ENCODE peak calls at places on chromosomes 16 and 17, in seven cellular contexts. I is SK-N-SH, O is K562, Q is GM12878, N is H1, E is HepG2, U is GM12891. V is an unnamed sample.

GRCh38 chr16:20369452-20370054 is 17.0 kb upstream of the UMOD start:
- DNase-seq in N (no peak), O (no peak), I (no peak), Q (no peak), E (no peak), U (no peak), V (no peak)

GRCh38 chr16:3731126-3731935 is 14.0 kb upstream of the TRAP1 start:
- DNase-seq in N (no peak), Q (no peak), U (no peak), E (no peak), I (no peak), O (no peak), V (no peak)

GRCh38 chr16:54931041-54931756 is 534 bp downstream of the IRX5 start:
- DNase-seq in O (peak; percentile 43), Q (no peak), U (no peak), E (no peak), N (no peak), I (peak; percentile 75), V (peak; percentile 13)

GRCh38 chr16:31099860-31100638 is 5.5 kb upstream of the VKORC1 start:
- DNase-seq in U (no peak), N (no peak), O (no peak), E (peak; percentile 34), I (no peak), Q (no peak), V (no peak)

GRCh38 chr17:43702636-43703035 is 40.9 kb upstream of the MEOX1 start:
- DNase-seq in I (peak; percentile 63), N (no peak), U (no peak), E (peak; percentile 65), O (peak; percentile 66), Q (no peak), V (no peak)

GRCh38 chr17:5210853-5211252 is 19.2 kb upstream of the ZNF594 start:
- DNase-seq in E (no peak), Q (peak; percentile 73), I (no peak), U (no peak), O (no peak), N (no peak), V (no peak)

GRCh38 chr16:47884131-47884725 is 271.6 kb downstream of the ABCC12 start:
- DNase-seq in O (no peak), I (no peak), U (no peak), Q (no peak), N (no peak), E (no peak), V (no peak)

GRCh38 chr17:50047488-50048126 is 8.3 kb upstream of the ITGA3 start:
- DNase-seq in U (no peak), N (no peak), Q (no peak), E (no peak), O (no peak), I (no peak), V (no peak)

GRCh38 chr16:21646091-21646490 is 6.3 kb downstream of the IGSF6 start:
- DNase-seq in O (no peak), U (no peak), E (no peak), Q (no peak), N (no peak), I (no peak), V (no peak)

GRCh38 chr17:50889528-50890118 is 23.5 kb upstream of the TOB1 start:
- DNase-seq in I (no peak), U (no peak), E (peak; percentile 83), O (no peak), N (no peak), Q (no peak), V (no peak)

GRCh38 chr16:75029854-75030253 is 31.0 kb downstream of the ZNRF1 start:
- DNase-seq in O (no peak), E (peak; percentile 13), N (no peak), U (no peak), Q (no peak), I (no peak), V (no peak)

GRCh38 chr16:4407543-4408322 is 8.7 kb downstream of the CORO7 start:
- DNase-seq in U (no peak), E (no peak), O (no peak), N (no peak), Q (no peak), I (no peak), V (no peak)

GRCh38 chr16:88999457-89000206 is 22.6 kb upstream of the CBFA2T3 start:
- DNase-seq in O (peak; percentile 80), N (no peak), U (no peak), E (no peak), Q (no peak), I (peak; percentile 68), V (no peak)

GRCh38 chr17:55710410-55710809 is 12.3 kb downstream of the TMEM100 start:
- DNase-seq in U (no peak), I (no peak), N (no peak), O (no peak), Q (no peak), E (no peak), V (no peak)

GRCh38 chr16:17367034-17367433 is 103.7 kb downstream of the XYLT1 start:
- DNase-seq in E (no peak), N (no peak), I (no peak), Q (no peak), U (no peak), O (no peak), V (no peak)

GRCh38 chr16:50152386-50152806 is 710 bp upstream of the TENT4B start:
- DNase-seq in N (peak; percentile 3), U (peak; percentile 68), I (no peak), E (no peak), Q (peak; percentile 68), O (no peak), V (peak; percentile 72)

GRCh38 chr16:82192665-82193064 is 22.6 kb upstream of the MPHOSPH6 start:
- DNase-seq in N (no peak), U (no peak), E (no peak), Q (no peak), I (no peak), O (no peak), V (no peak)

GRCh38 chr17:30414486-30414885 is 35.8 kb downstream of the CPD start:
- DNase-seq in O (no peak), E (no peak), U (no peak), I (no peak), N (no peak), Q (no peak), V (no peak)

GRCh38 chr16:57677622-57678369 is 9.7 kb downstream of the ADGRG3 start:
- DNase-seq in U (no peak), O (no peak), I (no peak), E (peak; percentile 59), Q (no peak), N (no peak), V (no peak)

GRCh38 chr16:57672824-57673223 is 4.7 kb downstream of the ADGRG3 start:
- DNase-seq in I (no peak), U (no peak), O (no peak), E (no peak), Q (no peak), N (no peak), V (no peak)

GRCh38 chr16:57676624-57677085 is 8.5 kb downstream of the ADGRG3 start:
- DNase-seq in N (no peak), O (no peak), E (peak; percentile 44), U (no peak), Q (no peak), I (no peak), V (no peak)

GRCh38 chr16:57679016-57679415 is 10.9 kb downstream of the ADGRG3 start:
- DNase-seq in N (no peak), E (no peak), O (no peak), I (no peak), U (no peak), Q (no peak), V (no peak)

GRCh38 chr16:57675752-57676623 is 7.9 kb downstream of the ADGRG3 start:
- DNase-seq in O (peak; percentile 66), N (peak; percentile 13), E (no peak), Q (no peak), I (no peak), U (no peak), V (no peak)
- TF ChIP-seq TAF1 in O (no peak), N (no peak), E (no peak), Q (no peak), I (no peak), U (no peak), V (no peak)

GRCh38 chr17:65472602-65473001 is 88.8 kb downstream of the AXIN2 start:
- DNase-seq in E (no peak), I (no peak), N (no peak), Q (no peak), U (no peak), O (no peak), V (no peak)
- TF ChIP-seq POLR2AphosphoS5 in E (no peak), I (no peak), N (no peak), Q (no peak), U (no peak), O (no peak), V (no peak)

DNA sequence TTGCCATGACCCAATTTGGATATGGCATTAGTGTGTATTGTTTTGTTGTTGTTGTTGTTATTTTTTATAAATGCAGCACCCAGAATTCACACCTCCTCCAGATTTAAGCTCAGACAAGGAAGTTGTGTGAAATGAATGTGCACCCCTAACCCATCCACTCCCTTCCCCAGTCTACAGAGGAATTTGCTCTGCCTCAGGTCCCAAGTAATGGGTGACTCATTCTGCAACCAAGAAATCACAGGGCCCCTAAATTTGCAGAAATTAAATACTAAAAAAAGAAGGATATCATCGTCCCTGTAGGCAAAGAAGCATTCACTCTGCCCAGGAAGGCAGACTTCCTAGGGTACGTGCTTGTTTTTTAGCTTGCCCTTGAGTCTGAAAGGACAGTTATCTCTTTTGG is 62.3 kb downstream of the CLEC16A start:
- DNase-seq in E (no peak), N (no peak), I (no peak), U (no peak), Q (no peak), O (no peak), V (no peak)
- TF ChIP-seq TAF1 in E (no peak), N (no peak), I (no peak), U (no peak), Q (no peak), O (no peak), V (no peak)

DNA sequence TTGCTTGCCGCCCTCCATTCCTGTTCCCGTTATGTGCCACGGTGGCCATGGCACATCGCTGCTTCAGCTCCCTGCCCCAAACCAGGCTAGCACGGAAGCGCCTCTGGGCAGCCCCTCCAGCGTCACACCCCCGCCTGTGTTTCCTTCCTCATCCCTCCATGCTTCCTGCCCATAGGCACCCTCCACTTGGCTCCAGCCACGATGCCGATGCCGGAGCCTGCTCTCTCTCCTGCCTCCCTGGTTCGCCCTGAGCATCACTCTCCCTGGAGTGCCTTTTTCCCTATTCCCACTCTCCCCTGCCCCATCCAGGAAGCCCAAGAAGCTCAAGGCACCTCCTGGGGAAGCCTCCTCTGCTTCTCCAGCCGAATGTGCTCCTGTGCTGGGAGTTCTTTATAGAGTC is 3.2 kb upstream of the ARHGAP23 start:
- DNase-seq in Q (no peak), I (no peak), E (no peak), O (no peak), N (no peak), U (no peak), V (no peak)
- TF ChIP-seq POLR2AphosphoS5 in Q (no peak), I (no peak), E (no peak), O (no peak), N (no peak), U (no peak), V (no peak)

V was measured in GM12892.